ENCODE peak calls at places on chromosomes 16 and 17, in eight cellular contexts. U is HepG2, K is upper lobe of left lung, V is GM23338, R is GM12878, E is HCT116, H is Panc1, C is K562. M is an unnamed sample.

GRCh38 chr16:27337024-27337423 is 23.2 kb downstream of the IL4R start:
- ATAC-seq in R (no peak), V (peak; percentile 34), U (no peak), K (no peak), E (no peak), H (no peak), C (no peak), M (peak; percentile 24)

GRCh38 chr16:9412362-9413311 is 321.2 kb downstream of the HAPSTR1 start:
- ATAC-seq in V (no peak), E (no peak), H (no peak), R (no peak), U (no peak), K (no peak), C (no peak), M (no peak)

GRCh38 chr16:71555230-71555891 is 21.5 kb downstream of the TAT start:
- ATAC-seq in E (no peak), H (no peak), V (no peak), C (no peak), U (peak; percentile 36), K (peak; percentile 82), R (no peak), M (no peak)

GRCh38 chr16:18932243-18932997 is 6.2 kb upstream of the SMG1 start:
- ATAC-seq in V (no peak), K (no peak), U (no peak), E (no peak), H (no peak), R (no peak), C (no peak), M (peak; percentile 84)

GRCh38 chr17:68383443-68384321 is 73.6 kb downstream of the WIPI1 start:
- ATAC-seq in C (no peak), U (peak; percentile 74), K (peak; percentile 62), E (peak; percentile 62), V (no peak), R (no peak), H (no peak), M (peak; percentile 67)

GRCh38 chr16:69120096-69120664 is 12.2 kb downstream of the CHTF8 start:
- ATAC-seq in U (no peak), E (no peak), H (no peak), C (no peak), V (no peak), K (no peak), R (no peak), M (no peak)

GRCh38 chr17:40614431-40615294 is 33.0 kb downstream of the SMARCE1 start:
- ATAC-seq in R (peak; percentile 67), K (no peak), H (no peak), U (no peak), E (no peak), V (no peak), C (no peak), M (no peak)

GRCh38 chr16:88834670-88835069 is 22.1 kb downstream of the GALNS start:
- ATAC-seq in U (no peak), K (no peak), V (no peak), R (no peak), E (no peak), C (no peak), H (no peak), M (no peak)

GRCh38 chr17:78899361-78900260 is 3.4 kb downstream of the CEP295NL start:
- ATAC-seq in E (peak; percentile 46), H (no peak), U (no peak), C (no peak), K (peak; percentile 87), V (peak; percentile 78), R (no peak), M (peak; percentile 38)

GRCh38 chr16:66476328-66477027 is 49.4 kb downstream of the BEAN1 start:
- ATAC-seq in H (no peak), R (peak; percentile 66), E (peak; percentile 86), V (peak; percentile 45), K (no peak), U (peak; percentile 33), C (peak; percentile 90), M (no peak)

GRCh38 chr17:18111330-18111971 is 2.9 kb downstream of the MYO15A start:
- ATAC-seq in E (no peak), V (peak; percentile 12), H (peak; percentile 6), U (no peak), K (no peak), C (no peak), R (no peak), M (no peak)

GRCh38 chr16:23999663-24000062 is 163.9 kb downstream of the PRKCB start:
- ATAC-seq in H (no peak), V (no peak), C (no peak), E (no peak), K (no peak), R (peak; percentile 93), U (no peak), M (no peak)

GRCh38 chr16:88437367-88437964 is 15.6 kb upstream of the ZFPM1 start:
- ATAC-seq in U (peak; percentile 64), V (peak; percentile 85), K (no peak), C (peak; percentile 83), H (peak; percentile 76), R (peak; percentile 86), E (peak; percentile 83), M (no peak)

GRCh38 chr16:54174750-54175149 is 111.8 kb downstream of the IRX3 start:
- ATAC-seq in C (no peak), K (no peak), E (no peak), U (peak; percentile 1), V (no peak), H (no peak), R (no peak), M (no peak)

GRCh38 chr16:54175169-54175551 is 111.4 kb downstream of the IRX3 start:
- ATAC-seq in E (no peak), C (no peak), K (no peak), H (no peak), V (no peak), U (peak; percentile 37), R (no peak), M (no peak)

GRCh38 chr16:54177052-54177856 is 109.3 kb downstream of the IRX3 start:
- ATAC-seq in C (no peak), H (no peak), E (no peak), R (no peak), U (no peak), V (no peak), K (no peak), M (no peak)

GRCh38 chr16:54176376-54176901 is 110.1 kb downstream of the IRX3 start:
- ATAC-seq in C (no peak), H (no peak), E (no peak), V (peak; percentile 92), R (no peak), K (no peak), U (peak; percentile 88), M (no peak)

DNA sequence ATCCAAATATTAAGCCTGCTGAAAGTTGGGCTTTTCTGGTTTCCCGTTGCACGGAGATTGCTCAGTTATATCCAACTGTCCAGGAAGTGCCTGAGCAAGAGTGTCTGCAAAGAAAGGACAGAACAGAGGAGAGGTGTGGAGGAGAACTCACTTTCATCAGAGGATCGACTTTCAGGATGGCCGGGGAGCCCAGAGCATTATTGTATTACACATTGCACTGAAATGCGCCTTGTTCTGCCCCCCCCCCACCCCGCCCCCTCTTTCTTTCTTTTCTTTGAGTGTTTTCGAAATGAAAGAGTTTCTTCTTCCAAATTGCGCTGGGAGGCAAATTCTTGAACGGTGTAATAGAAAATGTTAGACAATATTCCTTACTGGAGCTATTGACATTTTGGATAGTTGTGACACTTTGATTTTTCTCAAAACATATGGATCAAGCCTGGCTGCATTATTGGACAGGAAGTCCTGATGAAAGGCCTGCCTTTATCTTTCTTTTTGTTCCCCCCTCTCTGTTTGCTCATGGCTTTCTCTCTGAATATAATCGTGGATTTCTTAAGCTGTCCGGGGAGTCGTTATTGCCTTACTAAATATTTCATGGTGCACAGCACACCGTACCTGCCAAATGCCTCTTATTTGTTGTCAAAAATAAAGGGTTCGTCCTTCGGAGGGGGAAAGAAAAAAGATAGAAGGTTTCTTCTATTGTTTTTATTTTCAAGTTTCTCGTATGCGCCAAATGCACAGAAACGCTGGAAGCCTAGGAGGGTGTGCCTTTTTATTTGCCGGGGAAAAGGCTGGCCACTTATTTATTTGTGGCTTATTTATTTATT is 110.8 kb downstream of the IRX3 start:
- ATAC-seq in U (peak; percentile 66), V (no peak), R (no peak), K (no peak), C (no peak), H (no peak), E (no peak), M (no peak)
- H3K27me3 ChIP-seq in U (no peaks in the 10 kb centered on the region), V (no peaks in the 10 kb centered on the region), R (no peaks in the 10 kb centered on the region), K (no peaks in the 10 kb centered on the region), C (peaks cover 54% of the 10 kb centered on the region), H (no peaks in the 10 kb centered on the region), E (peaks cover 34% of the 10 kb centered on the region), M (peaks cover 49% of the 10 kb centered on the region)

GRCh38 chr17:81924557-81925532 is 2.7 kb downstream of the MAFG start:
- ATAC-seq in E (no peak), C (peak; percentile 15), R (no peak), V (peak; percentile 12), H (peak; percentile 0), U (peak; percentile 26), K (no peak), M (no peak)
- H3K27ac ChIP-seq in E (peak overlapping the region; percentile 80), C (peak overlapping the region; percentile 98), R (no peak overlapping the region), V (peak overlapping the region; percentile 95), H (peak overlapping the region; percentile 94), U (peak overlapping the region; percentile 67), K (peak overlapping the region; percentile 76), M (no peak overlapping the region)

GRCh38 chr16:48434653-48435318 is 49.6 kb upstream of the SIAH1 start:
- ATAC-seq in E (no peak), H (no peak), V (no peak), R (peak; percentile 5), K (peak; percentile 41), C (no peak), U (peak; percentile 61), M (peak; percentile 46)
- TF ChIP-seq POLR2AphosphoS5 in E (no peak), H (no peak), V (no peak), R (no peak), K (no peak), C (no peak), U (no peak), M (no peak)

GRCh38 chr17:28988475-28988874 is 17.4 kb downstream of the SEZ6 start:
- ATAC-seq in R (no peak), U (no peak), H (no peak), C (no peak), E (no peak), K (no peak), V (no peak), M (no peak)

GRCh38 chr17:28986714-28987367 is 19.0 kb downstream of the SEZ6 start:
- ATAC-seq in H (no peak), V (no peak), R (no peak), U (no peak), C (no peak), E (no peak), K (no peak), M (no peak)

GRCh38 chr17:28991779-28992178 is 14.1 kb downstream of the SEZ6 start:
- ATAC-seq in R (no peak), E (no peak), C (no peak), V (no peak), K (no peak), U (peak; percentile 46), H (peak; percentile 4), M (no peak)

GRCh38 chr17:28985950-28986713 is 19.7 kb downstream of the SEZ6 start:
- ATAC-seq in R (no peak), C (no peak), E (no peak), H (no peak), U (peak; percentile 17), V (peak; percentile 90), K (no peak), M (no peak)

DNA sequence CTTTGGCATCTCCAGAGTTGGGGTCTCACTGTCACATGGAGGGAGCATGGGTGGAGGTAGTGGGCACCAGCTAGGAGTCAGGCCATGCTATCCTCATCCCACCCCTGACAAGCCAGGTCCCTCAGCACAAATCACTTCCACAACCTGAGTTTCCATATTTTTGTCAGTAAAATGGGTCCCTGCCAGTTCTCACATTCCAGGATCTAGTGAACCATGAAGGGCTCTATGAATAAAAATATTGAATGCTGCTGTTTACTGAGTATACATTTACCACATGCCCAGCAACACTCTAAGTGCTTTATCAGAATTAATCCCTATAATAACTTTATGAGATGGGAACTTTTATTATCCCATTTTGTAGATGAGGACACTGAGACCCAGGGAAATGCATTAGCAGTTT is 16.8 kb downstream of the SEZ6 start:
- ATAC-seq in R (no peak), C (no peak), U (no peak), V (no peak), E (no peak), H (no peak), K (no peak), M (no peak)
- H3K27me3 ChIP-seq in R (no peaks in the 10 kb centered on the region), C (peaks cover 74% of the 10 kb centered on the region), U (peaks cover 47% of the 10 kb centered on the region), V (no peaks in the 10 kb centered on the region), E (peaks cover 4% of the 10 kb centered on the region), H (no peaks in the 10 kb centered on the region), K (no peaks in the 10 kb centered on the region), M (peaks cover 69% of the 10 kb centered on the region)

M was measured in gastroesophageal sphincter.